ENCODE peak calls at places on chromosome 12, in five cellular contexts. G, L, R, Q and V are unnamed samples.

GRCh38 chr12:48156648-48157015 is 683 bp downstream of the ASB8 start:
- DNase-seq in L (no peak), G (no peak), R (no peak), Q (no peak), V (no peak)

GRCh38 chr12:109597795-109598427 is 24.3 kb downstream of the MVK start:
- DNase-seq in L (peak; percentile 90), G (peak; percentile 93), R (peak; percentile 90), Q (peak; percentile 16), V (peak; percentile 37)

GRCh38 chr12:65946419-65946818 is 122.1 kb downstream of the HMGA2 start:
- DNase-seq in Q (no peak), R (no peak), L (no peak), G (no peak), V (no peak)

GRCh38 chr12:95802482-95803264 is 12.1 kb upstream of the NTN4 start:
- DNase-seq in L (no peak), Q (no peak), G (peak; percentile 70), R (no peak), V (no peak)

GRCh38 chr12:119369907-119370546 is 35.5 kb downstream of the CCDC60 start:
- DNase-seq in Q (no peak), L (no peak), G (no peak), R (no peak), V (no peak)

GRCh38 chr12:113996026-113996425 is 29.9 kb upstream of the RBM19 start:
- DNase-seq in R (no peak), L (peak; percentile 15), G (no peak), Q (no peak), V (no peak)

GRCh38 chr12:91139981-91140659 is 28.8 kb upstream of the LUM start:
- DNase-seq in L (no peak), R (no peak), Q (no peak), G (no peak), V (no peak)

GRCh38 chr12:6722863-6723262 is 983 bp upstream of the COPS7A start:
- DNase-seq in R (no peak), G (no peak), Q (no peak), L (no peak), V (no peak)

GRCh38 chr12:121217066-121217465 is 7.1 kb downstream of the P2RX4 start:
- DNase-seq in R (no peak), Q (no peak), L (no peak), G (peak; percentile 43), V (no peak)

GRCh38 chr12:106580671-106581508 is 1.9 kb upstream of the RFX4 start:
- DNase-seq in L (no peak), Q (no peak), G (no peak), R (no peak), V (no peak)

GRCh38 chr12:132593521-132593920 is 16.9 kb downstream of the LRCOL1 start:
- DNase-seq in L (no peak), R (peak; percentile 23), G (peak; percentile 27), Q (no peak), V (no peak)

GRCh38 chr12:130555628-130556485 is 160.2 kb downstream of the RIMBP2 start:
- DNase-seq in G (no peak), L (no peak), R (no peak), Q (no peak), V (no peak)

GRCh38 chr12:44428825-44429224 is 447.3 kb downstream of the NELL2 start:
- DNase-seq in Q (no peak), G (no peak), L (no peak), R (no peak), V (no peak)

GRCh38 chr12:88298761-88299242 is 156.7 kb downstream of the TMTC3 start:
- DNase-seq in R (no peak), L (no peak), Q (no peak), G (peak; percentile 59), V (no peak)